ENCODE peak calls at places on chromosomes 16 and 17, in four cellular contexts. One of them, this sample, is unnamed.

GRCh38 chr16:88287219-88287618 is 95.5 kb upstream of the ZNF469 start:
- DNase-seq in midbrain: no peak
- DNase-seq in germinal center: no peak
- DNase-seq in stimulated activated CD8-positive, alpha-beta memory T cell treated with anti-CD3 and anti-CD28 coated beads, Interleukin-4, amount 100 ng/mL, for 24 hours: no peak
- DNase-seq in this sample: peak

GRCh38 chr17:45835481-45835880 is 9.2 kb upstream of the SPPL2C start:
- DNase-seq in stimulated activated CD8-positive, alpha-beta memory T cell treated with anti-CD3 and anti-CD28 coated beads, Interleukin-4, amount 100 ng/mL, for 24 hours: no peak
- DNase-seq in germinal center: no peak
- DNase-seq in midbrain: no peak
- DNase-seq in this sample: no peak

GRCh38 chr16:85332175-85332574 is 219.9 kb upstream of the CIBAR2 start:
- DNase-seq in stimulated activated CD8-positive, alpha-beta memory T cell treated with anti-CD3 and anti-CD28 coated beads, Interleukin-4, amount 100 ng/mL, for 24 hours: no peak
- DNase-seq in midbrain: no peak
- DNase-seq in germinal center: no peak
- DNase-seq in this sample: peak

GRCh38 chr16:59126486-59126885 is 392.4 kb upstream of the GOT2 start:
- DNase-seq in germinal center: no peak
- DNase-seq in stimulated activated CD8-positive, alpha-beta memory T cell treated with anti-CD3 and anti-CD28 coated beads, Interleukin-4, amount 100 ng/mL, for 24 hours: no peak
- DNase-seq in midbrain: no peak
- DNase-seq in this sample: no peak

GRCh38 chr17:77572065-77572601 is 386.4 kb upstream of the TNRC6C start:
- DNase-seq in germinal center: no peak
- DNase-seq in stimulated activated CD8-positive, alpha-beta memory T cell treated with anti-CD3 and anti-CD28 coated beads, Interleukin-4, amount 100 ng/mL, for 24 hours: no peak
- DNase-seq in midbrain: no peak
- DNase-seq in this sample: no peak

GRCh38 chr17:27323538-27324212 is 29.8 kb downstream of the WSB1 start:
- DNase-seq in midbrain: no peak
- DNase-seq in germinal center: no peak
- DNase-seq in stimulated activated CD8-positive, alpha-beta memory T cell treated with anti-CD3 and anti-CD28 coated beads, Interleukin-4, amount 100 ng/mL, for 24 hours: no peak
- DNase-seq in this sample: no peak

GRCh38 chr16:72221216-72221995 is 49.5 kb upstream of the PMFBP1 start:
- DNase-seq in germinal center: no peak
- DNase-seq in midbrain: no peak
- DNase-seq in stimulated activated CD8-positive, alpha-beta memory T cell treated with anti-CD3 and anti-CD28 coated beads, Interleukin-4, amount 100 ng/mL, for 24 hours: no peak
- DNase-seq in this sample: no peak

GRCh38 chr17:61647044-61647443 is 56.0 kb upstream of the NACA2 start:
- DNase-seq in stimulated activated CD8-positive, alpha-beta memory T cell treated with anti-CD3 and anti-CD28 coated beads, Interleukin-4, amount 100 ng/mL, for 24 hours: no peak
- DNase-seq in midbrain: no peak
- DNase-seq in germinal center: no peak
- DNase-seq in this sample: no peak

GRCh38 chr17:309361-309888 is 43.2 kb downstream of the RPH3AL start:
- DNase-seq in stimulated activated CD8-positive, alpha-beta memory T cell treated with anti-CD3 and anti-CD28 coated beads, Interleukin-4, amount 100 ng/mL, for 24 hours: no peak
- DNase-seq in germinal center: peak
- DNase-seq in midbrain: no peak
- DNase-seq in this sample: peak

GRCh38 chr17:76820523-76820922 is 47.7 kb upstream of the MGAT5B start:
- DNase-seq in germinal center: no peak
- DNase-seq in midbrain: no peak
- DNase-seq in stimulated activated CD8-positive, alpha-beta memory T cell treated with anti-CD3 and anti-CD28 coated beads, Interleukin-4, amount 100 ng/mL, for 24 hours: no peak
- DNase-seq in this sample: no peak

GRCh38 chr16:86396318-86396882 is 113.9 kb upstream of the FOXF1 start:
- DNase-seq in midbrain: no peak
- DNase-seq in germinal center: no peak
- DNase-seq in stimulated activated CD8-positive, alpha-beta memory T cell treated with anti-CD3 and anti-CD28 coated beads, Interleukin-4, amount 100 ng/mL, for 24 hours: no peak
- DNase-seq in this sample: no peak

GRCh38 chr17:42243493-42243982 is 32.7 kb downstream of the STAT5B start:
- DNase-seq in stimulated activated CD8-positive, alpha-beta memory T cell treated with anti-CD3 and anti-CD28 coated beads, Interleukin-4, amount 100 ng/mL, for 24 hours: no peak
- DNase-seq in midbrain: no peak
- DNase-seq in germinal center: no peak
- DNase-seq in this sample: no peak

GRCh38 chr16:27762441-27762840 is 212.5 kb downstream of the KATNIP start:
- DNase-seq in germinal center: no peak
- DNase-seq in midbrain: no peak
- DNase-seq in stimulated activated CD8-positive, alpha-beta memory T cell treated with anti-CD3 and anti-CD28 coated beads, Interleukin-4, amount 100 ng/mL, for 24 hours: no peak
- DNase-seq in this sample: no peak

GRCh38 chr16:17828012-17828411 is 357.3 kb upstream of the XYLT1 start:
- DNase-seq in germinal center: no peak
- DNase-seq in stimulated activated CD8-positive, alpha-beta memory T cell treated with anti-CD3 and anti-CD28 coated beads, Interleukin-4, amount 100 ng/mL, for 24 hours: no peak
- DNase-seq in midbrain: no peak
- DNase-seq in this sample: no peak

GRCh38 chr16:15434425-15435215 is at the start of gene BMERB1:
- DNase-seq in germinal center: peak
- DNase-seq in stimulated activated CD8-positive, alpha-beta memory T cell treated with anti-CD3 and anti-CD28 coated beads, Interleukin-4, amount 100 ng/mL, for 24 hours: peak
- DNase-seq in midbrain: peak
- DNase-seq in this sample: peak

GRCh38 chr17:75138519-75138918 is 7.0 kb upstream of the NT5C start:
- DNase-seq in midbrain: no peak
- DNase-seq in stimulated activated CD8-positive, alpha-beta memory T cell treated with anti-CD3 and anti-CD28 coated beads, Interleukin-4, amount 100 ng/mL, for 24 hours: no peak
- DNase-seq in germinal center: no peak
- DNase-seq in this sample: no peak

GRCh38 chr16:10964039-10964890 is 19.9 kb downstream of the CLEC16A start:
- DNase-seq in midbrain: peak
- DNase-seq in stimulated activated CD8-positive, alpha-beta memory T cell treated with anti-CD3 and anti-CD28 coated beads, Interleukin-4, amount 100 ng/mL, for 24 hours: peak
- DNase-seq in germinal center: peak
- DNase-seq in this sample: peak

GRCh38 chr17:82665891-82666290 is 17.6 kb upstream of the WDR45B start:
- DNase-seq in stimulated activated CD8-positive, alpha-beta memory T cell treated with anti-CD3 and anti-CD28 coated beads, Interleukin-4, amount 100 ng/mL, for 24 hours: no peak
- DNase-seq in germinal center: no peak
- DNase-seq in midbrain: no peak
- DNase-seq in this sample: no peak

GRCh38 chr16:2969545-2970521 is 685 bp downstream of the PAQR4 start:
- DNase-seq in germinal center: peak
- DNase-seq in stimulated activated CD8-positive, alpha-beta memory T cell treated with anti-CD3 and anti-CD28 coated beads, Interleukin-4, amount 100 ng/mL, for 24 hours: peak
- DNase-seq in midbrain: peak
- DNase-seq in this sample: peak

GRCh38 chr17:2111691-2112090 is 56.8 kb downstream of the HIC1 start:
- DNase-seq in stimulated activated CD8-positive, alpha-beta memory T cell treated with anti-CD3 and anti-CD28 coated beads, Interleukin-4, amount 100 ng/mL, for 24 hours: no peak
- DNase-seq in germinal center: no peak
- DNase-seq in midbrain: no peak
- DNase-seq in this sample: no peak

GRCh38 chr16:9566099-9566498 is 474.7 kb downstream of the HAPSTR1 start:
- DNase-seq in stimulated activated CD8-positive, alpha-beta memory T cell treated with anti-CD3 and anti-CD28 coated beads, Interleukin-4, amount 100 ng/mL, for 24 hours: no peak
- DNase-seq in midbrain: no peak
- DNase-seq in germinal center: no peak
- DNase-seq in this sample: no peak

GRCh38 chr17:69954241-69954933 is 120.6 kb upstream of the KCNJ16 start:
- DNase-seq in midbrain: no peak
- DNase-seq in germinal center: no peak
- DNase-seq in stimulated activated CD8-positive, alpha-beta memory T cell treated with anti-CD3 and anti-CD28 coated beads, Interleukin-4, amount 100 ng/mL, for 24 hours: no peak
- DNase-seq in this sample: no peak

GRCh38 chr17:7313028-7313889 is 1.9 kb downstream of the GPS2 start:
- DNase-seq in midbrain: no peak
- DNase-seq in germinal center: no peak
- DNase-seq in stimulated activated CD8-positive, alpha-beta memory T cell treated with anti-CD3 and anti-CD28 coated beads, Interleukin-4, amount 100 ng/mL, for 24 hours: no peak
- DNase-seq in this sample: no peak

GRCh38 chr16:56903866-56904265 is 28.1 kb upstream of the HERPUD1 start:
- DNase-seq in germinal center: no peak
- DNase-seq in stimulated activated CD8-positive, alpha-beta memory T cell treated with anti-CD3 and anti-CD28 coated beads, Interleukin-4, amount 100 ng/mL, for 24 hours: no peak
- DNase-seq in midbrain: no peak
- DNase-seq in this sample: no peak

GRCh38 chr17:4900231-4901107 is 1.1 kb downstream of the C17orf107 start:
- DNase-seq in midbrain: no peak
- DNase-seq in stimulated activated CD8-positive, alpha-beta memory T cell treated with anti-CD3 and anti-CD28 coated beads, Interleukin-4, amount 100 ng/mL, for 24 hours: no peak
- DNase-seq in germinal center: peak
- DNase-seq in this sample: no peak

GRCh38 chr16:29649560-29650494 is 13.2 kb upstream of the SPN start:
- DNase-seq in midbrain: no peak
- DNase-seq in germinal center: no peak
- DNase-seq in stimulated activated CD8-positive, alpha-beta memory T cell treated with anti-CD3 and anti-CD28 coated beads, Interleukin-4, amount 100 ng/mL, for 24 hours: no peak
- DNase-seq in this sample: no peak

GRCh38 chr16:64278196-64278595 is 843.7 kb downstream of the CDH11 start:
- DNase-seq in germinal center: no peak
- DNase-seq in midbrain: no peak
- DNase-seq in stimulated activated CD8-positive, alpha-beta memory T cell treated with anti-CD3 and anti-CD28 coated beads, Interleukin-4, amount 100 ng/mL, for 24 hours: no peak
- DNase-seq in this sample: no peak

GRCh38 chr17:50047488-50048126 is 8.3 kb upstream of the ITGA3 start:
- DNase-seq in stimulated activated CD8-positive, alpha-beta memory T cell treated with anti-CD3 and anti-CD28 coated beads, Interleukin-4, amount 100 ng/mL, for 24 hours: no peak
- DNase-seq in midbrain: no peak
- DNase-seq in germinal center: no peak
- DNase-seq in this sample: no peak

GRCh38 chr17:70029019-70029767 is 45.8 kb upstream of the KCNJ16 start:
- DNase-seq in germinal center: no peak
- DNase-seq in stimulated activated CD8-positive, alpha-beta memory T cell treated with anti-CD3 and anti-CD28 coated beads, Interleukin-4, amount 100 ng/mL, for 24 hours: no peak
- DNase-seq in midbrain: no peak
- DNase-seq in this sample: no peak

GRCh38 chr16:66521951-66522771 is 27.8 kb downstream of the TK2 start:
- DNase-seq in stimulated activated CD8-positive, alpha-beta memory T cell treated with anti-CD3 and anti-CD28 coated beads, Interleukin-4, amount 100 ng/mL, for 24 hours: peak
- DNase-seq in germinal center: no peak
- DNase-seq in midbrain: no peak
- DNase-seq in this sample: no peak